ENCODE peak calls at places on chromosomes 1 and 21, in four cellular contexts. C, T, V and E are unnamed samples.

GRCh38 chr1:29396438-29397255 is 160.3 kb downstream of the PTPRU start:
- DNase-seq in V (no peak), T (no peak), C (no peak), E (no peak)

GRCh38 chr1:17717595-17717994 is 37.5 kb upstream of the ACTL8 start:
- DNase-seq in T (no peak), V (no peak), C (no peak), E (no peak)

GRCh38 chr1:44485229-44485932 is 80.3 kb downstream of the RNF220 start:
- DNase-seq in V (no peak), T (peak; percentile 43), C (no peak), E (no peak)

GRCh38 chr1:25469177-25469576 is 38.5 kb downstream of the MACO1 start:
- DNase-seq in C (no peak), V (no peak), T (no peak), E (no peak)

GRCh38 chr1:233675893-233676292 is 62.0 kb downstream of the KCNK1 start:
- DNase-seq in C (no peak), T (no peak), V (no peak), E (no peak)

GRCh38 chr1:61183471-61184034 is 101.2 kb downstream of the NFIA start:
- DNase-seq in C (peak; percentile 45), V (no peak), T (peak; percentile 60), E (no peak)

GRCh38 chr1:75338974-75339483 is 204.8 kb downstream of the LHX8 start:
- DNase-seq in T (no peak), V (no peak), C (no peak), E (no peak)

GRCh38 chr1:56543783-56544612 is 35.4 kb downstream of the PLPP3 start:
- DNase-seq in C (no peak), V (no peak), T (no peak), E (no peak)

GRCh38 chr1:92030701-92031107 is 919 bp downstream of the EPHX4 start:
- DNase-seq in C (no peak), T (no peak), V (no peak), E (no peak)

GRCh38 chr1:235583511-235584001 is 66.0 kb downstream of the GNG4 start:
- DNase-seq in C (no peak), T (no peak), V (peak; percentile 25), E (no peak)

GRCh38 chr1:183199304-183199703 is 13.2 kb downstream of the LAMC2 start:
- DNase-seq in V (no peak), T (no peak), C (no peak), E (no peak)

GRCh38 chr1:44338136-44338535 is 16.9 kb downstream of the ERI3 start:
- DNase-seq in C (no peak), V (no peak), T (no peak), E (no peak)

GRCh38 chr1:78351551-78352216 is 139.1 kb upstream of the PTGFR start:
- DNase-seq in C (no peak), T (no peak), V (no peak), E (no peak)

GRCh38 chr21:25080161-25080560 is 527.1 kb downstream of the MRPL39 start:
- DNase-seq in C (no peak), V (no peak), T (no peak), E (no peak)

GRCh38 chr21:36059823-36060158 is 535 bp downstream of the SETD4 start:
- DNase-seq in C (peak; percentile 49), T (peak; percentile 41), V (no peak), E (peak; percentile 17)

DNA sequence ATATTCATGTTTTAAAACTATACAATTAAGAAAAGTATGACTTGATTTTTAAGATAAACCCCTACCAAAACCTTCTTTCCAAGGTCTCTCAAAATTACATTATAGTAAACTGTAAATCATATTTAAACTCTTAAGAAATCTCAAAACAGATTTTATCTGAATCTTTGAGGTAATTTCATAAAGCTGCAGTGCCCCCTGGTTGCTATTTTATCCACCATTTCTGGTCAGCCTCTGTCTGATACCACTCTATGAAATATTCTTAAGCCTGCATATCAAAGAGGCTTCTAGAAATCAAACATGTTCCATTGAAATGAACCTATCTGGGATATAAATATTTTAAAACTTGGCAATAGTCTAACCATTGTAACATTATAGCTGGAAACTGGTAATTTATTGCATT is 317.3 kb downstream of the COL11A1 start:
- DNase-seq in T (no peak), C (no peak), V (no peak), E (no peak)
- TF ChIP-seq CTCF in T (no peak), C (no peak), V (no peak), E (no peak)

GRCh38 chr1:157820299-157820698 is 379 bp upstream of the FCRL1 start:
- DNase-seq in V (no peak), C (no peak), T (no peak), E (no peak)
- H3K4me3 ChIP-seq in V (peak overlapping the region; percentile 64), C (no peak overlapping the region), T (no peak overlapping the region), E (no peak overlapping the region)

DNA sequence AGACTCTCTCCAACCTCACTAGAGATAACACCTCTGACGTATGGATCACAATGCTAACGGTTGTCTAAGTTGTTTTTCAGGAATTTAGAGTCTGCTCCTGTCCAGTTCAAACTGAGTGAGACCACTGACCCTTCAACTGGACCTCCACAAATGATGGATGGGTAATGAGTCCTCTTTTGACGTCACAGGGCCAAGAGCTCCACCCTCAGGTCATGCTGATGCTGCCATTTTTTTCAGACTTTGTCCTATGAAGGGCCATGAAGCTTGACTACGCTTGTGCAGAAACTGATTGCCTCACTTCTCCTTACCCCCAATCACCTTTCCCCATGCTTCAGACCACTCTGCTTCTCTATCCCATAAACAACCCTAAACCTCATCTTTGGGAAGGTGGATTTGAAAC is 16.6 kb downstream of the GRIK3 start:
- DNase-seq in T (no peak), C (no peak), V (no peak), E (no peak)
- TF ChIP-seq CTCF in T (no peak), C (no peak), V (no peak), E (no peak)

GRCh38 chr1:1021010-1021845 is 1.3 kb downstream of the AGRN start:
- DNase-seq in V (no peak), T (peak; percentile 81), C (peak; percentile 80), E (no peak)
- H3K4me3 ChIP-seq in V (peak overlapping the region; percentile 92), T (peak overlapping the region; percentile 86), C (peak overlapping the region; percentile 72), E (peak overlapping the region; percentile 86)